ENCODE peak calls at places on chromosomes 11 and 22, in eight cellular contexts. M is fibroblast of mammary gland; F is fibroblast of the aortic adventitia; G is activated CD8-positive, alpha-beta memory T cell treated with anti-CD3 and anti-CD28 coated beads, Interleukin-2, amount 10 ng/mL, durations not matched to agents 7 days and 5 days; Y is left cardiac atrium; E is naive thymus-derived CD8-positive, alpha-beta T cell; C is cardiac fibroblast; H is HFF-Myc. X is an unnamed sample.

GRCh38 chr22:49351761-49352221 is 475.9 kb downstream of the BRD1 start:
- DNase-seq in M (no peak), F (no peak), G (no peak), Y (no peak), E (no peak), C (no peak), H (no peak), X (no peak)

GRCh38 chr22:44023404-44024287 is 456 bp upstream of the PARVB start:
- DNase-seq in M (peak), F (peak), G (peak), Y (peak), E (no peak), C (peak), H (no peak), X (no peak)

GRCh38 chr11:9802291-9802861 is 138.5 kb downstream of the SWAP70 start:
- DNase-seq in M (peak), F (peak), G (no peak), Y (no peak), E (no peak), C (peak), H (peak), X (no peak)

GRCh38 chr11:69367211-69367964 is 73.4 kb downstream of the MYEOV start:
- DNase-seq in M (peak), F (no peak), G (peak), Y (no peak), E (no peak), C (no peak), H (no peak), X (no peak)

GRCh38 chr11:74311352-74311926 is at the start of gene P4HA3:
- DNase-seq in M (peak), F (peak), G (peak), Y (peak), E (peak), C (peak), H (no peak), X (no peak)

GRCh38 chr11:74354036-74354435 is 42.6 kb upstream of the P4HA3 start:
- DNase-seq in M (no peak), F (peak), G (no peak), Y (no peak), E (no peak), C (no peak), H (no peak), X (no peak)

GRCh38 chr11:108970221-108970991 is 305.5 kb downstream of the DDX10 start:
- DNase-seq in M (peak), F (peak), G (no peak), Y (no peak), E (no peak), C (peak), H (no peak), X (no peak)

GRCh38 chr22:28341001-28341400 is 338.6 kb downstream of the TTC28 start:
- DNase-seq in M (peak), F (peak), G (no peak), Y (no peak), E (no peak), C (peak), H (no peak), X (no peak)

GRCh38 chr11:11324090-11324489 is 29.0 kb downstream of the CSNK2A3 start:
- DNase-seq in M (peak), F (peak), G (no peak), Y (no peak), E (no peak), C (no peak), H (no peak), X (no peak)

GRCh38 chr11:61694971-61695706 is 14.9 kb downstream of the DAGLA start:
- DNase-seq in M (no peak), F (no peak), G (no peak), Y (peak), E (no peak), C (no peak), H (no peak), X (peak)

GRCh38 chr22:17339095-17339693 is 30.1 kb upstream of the CECR2 start:
- DNase-seq in M (no peak), F (no peak), G (no peak), Y (no peak), E (no peak), C (peak), H (no peak), X (no peak)

GRCh38 chr11:44680982-44681597 is 45.7 kb upstream of the TSPAN18 start:
- DNase-seq in M (no peak), F (no peak), G (peak), Y (no peak), E (no peak), C (peak), H (no peak), X (no peak)

GRCh38 chr22:31605851-31606585 is 56.0 kb downstream of the PISD start:
- DNase-seq in M (no peak), F (no peak), G (no peak), Y (no peak), E (no peak), C (no peak), H (no peak), X (peak)

GRCh38 chr11:70503878-70504240 is 105.5 kb downstream of the CTTN start:
- DNase-seq in M (no peak), F (no peak), G (no peak), Y (no peak), E (no peak), C (no peak), H (no peak), X (no peak)

GRCh38 chr22:33427461-33427860 is 369.3 kb upstream of the SYN3 start:
- DNase-seq in M (no peak), F (no peak), G (no peak), Y (no peak), E (no peak), C (no peak), H (no peak), X (no peak)

GRCh38 chr11:120904116-120904515 is 119.8 kb upstream of the TBCEL start:
- DNase-seq in M (no peak), F (no peak), G (no peak), Y (no peak), E (no peak), C (no peak), H (no peak), X (no peak)